ENCODE peak calls at places on chromosomes 3 and 15, in nine cellular contexts. One of them, this sample, is unnamed.

GRCh38 chr3:100580147-100580546 is 29.3 kb upstream of the ADGRG7 start:
- DNase-seq in OCI-LY7: no peak
- DNase-seq in ovary: no peak
- DNase-seq in GM23248: no peak
- DNase-seq in pancreas: no peak
- DNase-seq in CD8-positive, alpha-beta T cell: no peak
- DNase-seq in A673: no peak
- DNase-seq in dorsolateral prefrontal cortex: no peak
- DNase-seq in SJSA1: no peak
- DNase-seq in this sample: no peak

GRCh38 chr15:49824700-49825099 is 203.9 kb downstream of the DTWD1 start:
- DNase-seq in OCI-LY7: no peak
- DNase-seq in ovary: no peak
- DNase-seq in GM23248: no peak
- DNase-seq in pancreas: no peak
- DNase-seq in CD8-positive, alpha-beta T cell: no peak
- DNase-seq in A673: no peak
- DNase-seq in dorsolateral prefrontal cortex: no peak
- DNase-seq in SJSA1: no peak
- DNase-seq in this sample: no peak

GRCh38 chr3:52473031-52473430 is 17.6 kb downstream of the NISCH start:
- DNase-seq in OCI-LY7: no peak
- DNase-seq in ovary: no peak
- DNase-seq in GM23248: no peak
- DNase-seq in pancreas: no peak
- DNase-seq in CD8-positive, alpha-beta T cell: no peak
- DNase-seq in A673: no peak
- DNase-seq in dorsolateral prefrontal cortex: no peak
- DNase-seq in SJSA1: no peak
- DNase-seq in this sample: no peak

GRCh38 chr3:161274691-161275298 is 53.7 kb downstream of the NMD3 start:
- DNase-seq in OCI-LY7: peak; percentile 66
- DNase-seq in ovary: no peak
- DNase-seq in GM23248: peak; percentile 66
- DNase-seq in pancreas: peak; percentile 14
- DNase-seq in CD8-positive, alpha-beta T cell: no peak
- DNase-seq in A673: peak; percentile 82
- DNase-seq in dorsolateral prefrontal cortex: no peak
- DNase-seq in SJSA1: peak; percentile 34
- DNase-seq in this sample: peak; percentile 39

GRCh38 chr3:172003146-172003545 is 36.2 kb upstream of the FNDC3B start:
- DNase-seq in OCI-LY7: no peak
- DNase-seq in ovary: no peak
- DNase-seq in GM23248: no peak
- DNase-seq in pancreas: no peak
- DNase-seq in CD8-positive, alpha-beta T cell: no peak
- DNase-seq in A673: no peak
- DNase-seq in dorsolateral prefrontal cortex: no peak
- DNase-seq in SJSA1: peak; percentile 6
- DNase-seq in this sample: no peak

GRCh38 chr15:27589260-27589659 is 509.9 kb downstream of the OCA2 start:
- DNase-seq in OCI-LY7: no peak
- DNase-seq in ovary: no peak
- DNase-seq in GM23248: no peak
- DNase-seq in pancreas: peak; percentile 55
- DNase-seq in CD8-positive, alpha-beta T cell: no peak
- DNase-seq in A673: no peak
- DNase-seq in dorsolateral prefrontal cortex: no peak
- DNase-seq in SJSA1: no peak
- DNase-seq in this sample: no peak

GRCh38 chr3:156605686-156606605 is 51.0 kb upstream of the SSR3 start:
- DNase-seq in OCI-LY7: no peak
- DNase-seq in ovary: peak; percentile 29
- DNase-seq in GM23248: peak; percentile 91
- DNase-seq in pancreas: peak; percentile 20
- DNase-seq in CD8-positive, alpha-beta T cell: no peak
- DNase-seq in A673: peak; percentile 76
- DNase-seq in dorsolateral prefrontal cortex: peak; percentile 25
- DNase-seq in SJSA1: peak; percentile 68
- DNase-seq in this sample: no peak

GRCh38 chr3:142507241-142507640 is 59.4 kb upstream of the XRN1 start:
- DNase-seq in OCI-LY7: no peak
- DNase-seq in ovary: no peak
- DNase-seq in GM23248: peak; percentile 33
- DNase-seq in pancreas: no peak
- DNase-seq in CD8-positive, alpha-beta T cell: no peak
- DNase-seq in A673: no peak
- DNase-seq in dorsolateral prefrontal cortex: no peak
- DNase-seq in SJSA1: no peak
- DNase-seq in this sample: no peak

GRCh38 chr3:48404440-48405342 is 25.2 kb downstream of the PLXNB1 start:
- DNase-seq in OCI-LY7: no peak
- DNase-seq in ovary: no peak
- DNase-seq in GM23248: no peak
- DNase-seq in pancreas: peak; percentile 4
- DNase-seq in CD8-positive, alpha-beta T cell: no peak
- DNase-seq in A673: no peak
- DNase-seq in dorsolateral prefrontal cortex: no peak
- DNase-seq in SJSA1: no peak
- DNase-seq in this sample: no peak

GRCh38 chr3:61357902-61358301 is 106.7 kb upstream of the FHIT start:
- DNase-seq in OCI-LY7: no peak
- DNase-seq in ovary: no peak
- DNase-seq in GM23248: no peak
- DNase-seq in pancreas: no peak
- DNase-seq in CD8-positive, alpha-beta T cell: no peak
- DNase-seq in A673: no peak
- DNase-seq in dorsolateral prefrontal cortex: no peak
- DNase-seq in SJSA1: no peak
- DNase-seq in this sample: no peak

GRCh38 chr15:82045179-82045891 is 483 bp downstream of the MEX3B start:
- DNase-seq in OCI-LY7: peak; percentile 29
- DNase-seq in ovary: peak; percentile 57
- DNase-seq in GM23248: peak; percentile 80
- DNase-seq in pancreas: peak; percentile 7
- DNase-seq in CD8-positive, alpha-beta T cell: no peak
- DNase-seq in A673: peak; percentile 26
- DNase-seq in dorsolateral prefrontal cortex: peak; percentile 55
- DNase-seq in SJSA1: peak; percentile 80
- DNase-seq in this sample: peak; percentile 22

GRCh38 chr3:171390531-171390930 is 69.7 kb downstream of the TNIK start:
- DNase-seq in OCI-LY7: no peak
- DNase-seq in ovary: no peak
- DNase-seq in GM23248: no peak
- DNase-seq in pancreas: no peak
- DNase-seq in CD8-positive, alpha-beta T cell: no peak
- DNase-seq in A673: no peak
- DNase-seq in dorsolateral prefrontal cortex: no peak
- DNase-seq in SJSA1: no peak
- DNase-seq in this sample: no peak

GRCh38 chr3:50352762-50353161 is 2.1 kb downstream of the CYB561D2 start:
- DNase-seq in OCI-LY7: no peak
- DNase-seq in ovary: no peak
- DNase-seq in GM23248: peak; percentile 66
- DNase-seq in pancreas: no peak
- DNase-seq in CD8-positive, alpha-beta T cell: no peak
- DNase-seq in A673: no peak
- DNase-seq in dorsolateral prefrontal cortex: no peak
- DNase-seq in SJSA1: no peak
- DNase-seq in this sample: no peak

GRCh38 chr3:42101048-42101447 is 9.9 kb downstream of the TRAK1 start:
- DNase-seq in OCI-LY7: no peak
- DNase-seq in ovary: no peak
- DNase-seq in GM23248: peak; percentile 91
- DNase-seq in pancreas: no peak
- DNase-seq in CD8-positive, alpha-beta T cell: no peak
- DNase-seq in A673: no peak
- DNase-seq in dorsolateral prefrontal cortex: no peak
- DNase-seq in SJSA1: peak; percentile 27
- DNase-seq in this sample: no peak
- H3K27ac ChIP-seq in OCI-LY7: no peak overlapping the region
- H3K27ac ChIP-seq in ovary: no peak overlapping the region
- H3K27ac ChIP-seq in GM23248: peak overlapping the region; percentile 58
- H3K27ac ChIP-seq in pancreas: no peak overlapping the region
- H3K27ac ChIP-seq in CD8-positive, alpha-beta T cell: no peak overlapping the region
- H3K27ac ChIP-seq in A673: no peak overlapping the region
- H3K27ac ChIP-seq in dorsolateral prefrontal cortex: peak overlapping the region; percentile 22
- H3K27ac ChIP-seq in SJSA1: no peak overlapping the region
- H3K27ac ChIP-seq in this sample: no peak overlapping the region

DNA sequence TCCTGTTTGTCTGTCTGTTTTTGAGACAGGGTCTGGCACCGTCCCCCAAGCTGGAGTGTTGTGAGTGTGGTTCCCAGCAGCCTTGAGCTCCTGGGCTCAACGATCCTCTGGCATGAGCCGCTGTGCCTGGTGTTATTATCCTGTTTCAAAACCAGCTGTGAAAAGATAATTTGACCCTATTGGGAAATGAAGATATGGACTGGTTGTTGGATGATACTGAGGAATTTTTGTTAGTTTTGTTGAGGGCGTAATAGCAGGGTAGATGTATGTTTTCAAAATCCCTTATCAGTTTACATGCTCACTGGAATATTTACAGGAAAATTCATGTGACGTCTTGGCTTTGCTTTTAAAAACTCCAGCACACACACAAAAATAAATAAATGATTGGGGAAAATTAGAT is 56.6 kb upstream of the TFRC start:
- DNase-seq in OCI-LY7: no peak
- DNase-seq in ovary: peak; percentile 53
- DNase-seq in GM23248: no peak
- DNase-seq in pancreas: no peak
- DNase-seq in CD8-positive, alpha-beta T cell: no peak
- DNase-seq in A673: no peak
- DNase-seq in dorsolateral prefrontal cortex: no peak
- DNase-seq in SJSA1: no peak
- DNase-seq in this sample: no peak
- H3K27ac ChIP-seq in OCI-LY7: no peak overlapping the region
- H3K27ac ChIP-seq in ovary: no peak overlapping the region
- H3K27ac ChIP-seq in GM23248: no peak overlapping the region
- H3K27ac ChIP-seq in pancreas: no peak overlapping the region
- H3K27ac ChIP-seq in CD8-positive, alpha-beta T cell: no peak overlapping the region
- H3K27ac ChIP-seq in A673: no peak overlapping the region
- H3K27ac ChIP-seq in dorsolateral prefrontal cortex: no peak overlapping the region
- H3K27ac ChIP-seq in SJSA1: no peak overlapping the region
- H3K27ac ChIP-seq in this sample: no peak overlapping the region

GRCh38 chr3:193508108-193508507 is 46.6 kb downstream of the ATP13A4 start:
- DNase-seq in OCI-LY7: no peak
- DNase-seq in ovary: no peak
- DNase-seq in GM23248: no peak
- DNase-seq in pancreas: no peak
- DNase-seq in CD8-positive, alpha-beta T cell: no peak
- DNase-seq in A673: no peak
- DNase-seq in dorsolateral prefrontal cortex: no peak
- DNase-seq in SJSA1: no peak
- DNase-seq in this sample: no peak
- H3K27ac ChIP-seq in OCI-LY7: no peak overlapping the region
- H3K27ac ChIP-seq in ovary: no peak overlapping the region
- H3K27ac ChIP-seq in GM23248: no peak overlapping the region
- H3K27ac ChIP-seq in pancreas: no peak overlapping the region
- H3K27ac ChIP-seq in CD8-positive, alpha-beta T cell: no peak overlapping the region
- H3K27ac ChIP-seq in A673: no peak overlapping the region
- H3K27ac ChIP-seq in dorsolateral prefrontal cortex: no peak overlapping the region
- H3K27ac ChIP-seq in SJSA1: no peak overlapping the region
- H3K27ac ChIP-seq in this sample: no peak overlapping the region

GRCh38 chr3:125003369-125003853 is 52.4 kb downstream of the HEG1 start:
- DNase-seq in OCI-LY7: no peak
- DNase-seq in ovary: peak; percentile 51
- DNase-seq in GM23248: peak; percentile 59
- DNase-seq in pancreas: peak; percentile 60
- DNase-seq in CD8-positive, alpha-beta T cell: no peak
- DNase-seq in A673: no peak
- DNase-seq in dorsolateral prefrontal cortex: no peak
- DNase-seq in SJSA1: peak; percentile 41
- DNase-seq in this sample: no peak
- H3K27ac ChIP-seq in OCI-LY7: no peak overlapping the region
- H3K27ac ChIP-seq in ovary: no peak overlapping the region
- H3K27ac ChIP-seq in GM23248: peak overlapping the region; percentile 18
- H3K27ac ChIP-seq in pancreas: peak overlapping the region; percentile 0
- H3K27ac ChIP-seq in CD8-positive, alpha-beta T cell: no peak overlapping the region
- H3K27ac ChIP-seq in A673: no peak overlapping the region
- H3K27ac ChIP-seq in dorsolateral prefrontal cortex: no peak overlapping the region
- H3K27ac ChIP-seq in SJSA1: no peak overlapping the region
- H3K27ac ChIP-seq in this sample: no peak overlapping the region

GRCh38 chr3:56800373-56801150 is 1.2 kb downstream of the ARHGEF3 start:
- DNase-seq in OCI-LY7: peak; percentile 80
- DNase-seq in ovary: no peak
- DNase-seq in GM23248: no peak
- DNase-seq in pancreas: no peak
- DNase-seq in CD8-positive, alpha-beta T cell: peak; percentile 31
- DNase-seq in A673: no peak
- DNase-seq in dorsolateral prefrontal cortex: no peak
- DNase-seq in SJSA1: no peak
- DNase-seq in this sample: peak; percentile 90
- H3K27ac ChIP-seq in OCI-LY7: peak overlapping the region; percentile 47
- H3K27ac ChIP-seq in ovary: peak overlapping the region; percentile 68
- H3K27ac ChIP-seq in GM23248: no peak overlapping the region
- H3K27ac ChIP-seq in pancreas: no peak overlapping the region
- H3K27ac ChIP-seq in CD8-positive, alpha-beta T cell: peak overlapping the region; percentile 71
- H3K27ac ChIP-seq in A673: no peak overlapping the region
- H3K27ac ChIP-seq in dorsolateral prefrontal cortex: peak overlapping the region; percentile 63
- H3K27ac ChIP-seq in SJSA1: no peak overlapping the region
- H3K27ac ChIP-seq in this sample: peak overlapping the region; percentile 79